ENCODE peak calls at places on chromosomes 7 and 10, in eight cellular contexts. I, D, G, F, Z, V, W and N are unnamed samples. For H3K36me3, the result is how much of the 10 kb centered on the place peaks cover.

GRCh38 chr7:71650653-71651337 is 518.9 kb downstream of the GALNT17 start:
- DNase-seq in I (no peak), D (no peak), G (no peak), F (no peak), Z (no peak), V (no peak), W (no peak), N (no peak)

GRCh38 chr10:58086144-58086762 is 181.4 kb downstream of the IPMK start:
- DNase-seq in I (no peak), D (no peak), G (no peak), F (no peak), Z (no peak), V (no peak), W (no peak), N (no peak)

GRCh38 chr7:155344618-155345433 is 47.1 kb downstream of the INSIG1 start:
- DNase-seq in I (peak), D (peak), G (peak), F (peak), Z (peak), V (peak), W (peak), N (no peak)

GRCh38 chr7:141312828-141313521 is 238.2 kb upstream of the AGK start:
- DNase-seq in I (no peak), D (no peak), G (no peak), F (no peak), Z (no peak), V (no peak), W (no peak), N (no peak)

GRCh38 chr7:22885824-22886255 is 63.2 kb upstream of the TOMM7 start:
- DNase-seq in I (no peak), D (no peak), G (no peak), F (peak), Z (no peak), V (no peak), W (no peak), N (no peak)

GRCh38 chr7:42587826-42588225 is 324.0 kb downstream of the C7orf25 start:
- DNase-seq in I (no peak), D (no peak), G (no peak), F (no peak), Z (no peak), V (no peak), W (no peak), N (no peak)

GRCh38 chr7:81064446-81064845 is 145.6 kb upstream of the SEMA3C start:
- DNase-seq in I (no peak), D (no peak), G (no peak), F (no peak), Z (no peak), V (no peak), W (no peak), N (no peak)

GRCh38 chr7:36430881-36431280 is 41.2 kb downstream of the ANLN start:
- DNase-seq in I (no peak), D (no peak), G (no peak), F (no peak), Z (no peak), V (no peak), W (no peak), N (no peak)

GRCh38 chr10:119505131-119505551 is 37.4 kb downstream of the RGS10 start:
- DNase-seq in I (no peak), D (no peak), G (no peak), F (no peak), Z (no peak), V (no peak), W (no peak), N (no peak)

GRCh38 chr7:46754135-46754730 is 827.7 kb downstream of the TNS3 start:
- DNase-seq in I (no peak), D (no peak), G (no peak), F (no peak), Z (peak), V (no peak), W (peak), N (peak)

GRCh38 chr7:44277391-44277790 is 48.0 kb downstream of the CAMK2B start:
- DNase-seq in I (no peak), D (no peak), G (no peak), F (no peak), Z (no peak), V (peak), W (no peak), N (no peak)

GRCh38 chr7:3892167-3892566 is 591.1 kb downstream of the SDK1 start:
- DNase-seq in I (no peak), D (no peak), G (no peak), F (no peak), Z (no peak), V (no peak), W (no peak), N (no peak)

GRCh38 chr10:520402-520787 is 169.1 kb downstream of the DIP2C start:
- DNase-seq in I (no peak), D (no peak), G (no peak), F (no peak), Z (no peak), V (no peak), W (no peak), N (no peak)

GRCh38 chr7:2018786-2019692 is 213.7 kb downstream of the MAD1L1 start:
- DNase-seq in I (no peak), D (no peak), G (peak), F (no peak), Z (peak), V (peak), W (no peak), N (peak)

GRCh38 chr7:150390206-150390605 is 11.1 kb downstream of the ZNF775 start:
- DNase-seq in I (no peak), D (no peak), G (no peak), F (no peak), Z (no peak), V (no peak), W (no peak), N (no peak)

GRCh38 chr10:26251925-26252324 is 35.4 kb downstream of the GAD2 start:
- DNase-seq in I (no peak), D (no peak), G (no peak), F (no peak), Z (no peak), V (no peak), W (no peak), N (no peak)

GRCh38 chr7:94348142-94348541 is 46.6 kb upstream of the COL1A2 start:
- DNase-seq in I (no peak), D (no peak), G (no peak), F (no peak), Z (peak), V (no peak), W (no peak), N (peak)

GRCh38 chr10:22681783-22682183 is 32.6 kb downstream of the PIP4K2A start:
- DNase-seq in I (peak), D (no peak), G (peak), F (no peak), Z (peak), V (no peak), W (peak), N (no peak)

GRCh38 chr7:80372415-80372814 is 139.4 kb downstream of the GNAT3 start:
- DNase-seq in I (no peak), D (no peak), G (no peak), F (no peak), Z (peak), V (no peak), W (no peak), N (no peak)

GRCh38 chr10:43945908-43946307 is 297.2 kb upstream of the ZNF32 start:
- DNase-seq in I (no peak), D (no peak), G (peak), F (no peak), Z (no peak), V (no peak), W (no peak), N (no peak)

GRCh38 chr7:34373940-34374339 is 284.1 kb upstream of the NPSR1 start:
- DNase-seq in I (no peak), D (no peak), G (no peak), F (no peak), Z (no peak), V (no peak), W (no peak), N (peak)
- TF ChIP-seq CTCF in I (no peak), D (no peak), G (no peak), F (no peak), Z (no peak), V (no peak), W (no peak), N (no peak)

GRCh38 chr7:134892963-134893362 is 93.3 kb upstream of the AGBL3 start:
- DNase-seq in I (no peak), D (no peak), G (no peak), F (no peak), Z (no peak), V (no peak), W (no peak), N (no peak)
- H3K36me3 ChIP-seq in I (under half), D (under half), G (under half), F (under half), Z (under half), V (under half), W (under half), N (under half)

DNA sequence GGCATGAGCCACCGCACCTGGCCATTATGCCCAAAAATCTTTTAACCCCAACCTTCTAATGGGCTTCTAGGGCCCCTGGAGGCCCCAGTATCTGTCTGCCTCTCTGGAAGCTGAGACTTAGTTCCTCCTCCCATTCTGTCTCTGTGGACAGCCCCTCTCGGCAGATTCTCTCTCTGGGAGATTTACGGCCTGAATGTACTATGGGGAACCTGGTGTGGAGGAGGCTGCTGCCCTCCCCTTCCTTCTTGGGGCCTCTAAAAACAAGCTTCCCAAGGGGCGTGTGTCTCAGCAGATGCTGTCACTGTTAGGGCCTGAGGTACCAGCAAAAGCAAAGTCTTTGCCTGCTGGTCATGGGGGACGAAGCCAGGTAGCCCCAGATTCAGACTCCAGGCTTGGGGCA is 35.8 kb upstream of the PRKAR1B start:
- DNase-seq in I (no peak), D (no peak), G (no peak), F (no peak), Z (no peak), V (no peak), W (no peak), N (no peak)
- TF ChIP-seq CTCF in I (no peak), D (no peak), G (no peak), F (no peak), Z (no peak), V (no peak), W (no peak), N (no peak)

DNA sequence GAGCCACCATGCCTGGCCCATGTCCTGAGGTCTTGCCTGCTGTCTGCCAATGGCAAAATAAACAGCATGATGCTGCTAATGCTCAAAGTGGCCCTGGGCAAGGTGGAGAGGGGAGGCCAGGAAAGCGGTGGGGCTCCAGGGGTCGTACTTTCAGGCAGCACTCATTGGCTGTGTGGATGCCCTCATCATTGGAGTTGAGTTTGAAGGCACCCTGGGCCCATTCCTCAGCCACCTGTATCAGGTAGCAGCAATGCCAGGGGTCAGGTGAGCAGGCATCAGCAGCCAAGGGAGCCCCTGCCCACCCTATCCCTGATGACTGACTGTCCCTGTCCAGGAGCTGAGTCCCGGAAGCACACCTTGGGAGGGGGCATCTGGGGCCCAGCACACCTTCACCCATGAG is 902.5 kb upstream of the ZNF722 start:
- DNase-seq in I (no peak), D (no peak), G (no peak), F (no peak), Z (no peak), V (no peak), W (no peak), N (no peak)
- H3K36me3 ChIP-seq in I (under half), D (under half), G (under half), F (under half), Z (under half), V (under half), W (under half), N (under half)

GRCh38 chr10:28738200-28738599 is 60.9 kb downstream of the BAMBI start:
- DNase-seq in I (no peak), D (no peak), G (no peak), F (no peak), Z (no peak), V (no peak), W (peak), N (no peak)
- TF ChIP-seq CTCF in I (no peak), D (no peak), G (no peak), F (no peak), Z (peak), V (no peak), W (no peak), N (no peak)

GRCh38 chr7:158947627-158948026 is 91.3 kb downstream of the DYNC2I1 start:
- DNase-seq in I (no peak), D (no peak), G (peak), F (no peak), Z (no peak), V (no peak), W (no peak), N (no peak)
- H3K36me3 ChIP-seq in I (under half), D (under half), G (under half), F (under half), Z (under half), V (half or more), W (under half), N (under half)